ENCODE peak calls at places on chromosomes 11 and 22, in four cellular contexts. L, H, F and G are unnamed samples.
A peak's percentile ranks its signal among the peaks of the same experiment; 100 is the strongest.

GRCh38 chr11:18650859-18651557 is 16.9 kb upstream of the SPTY2D1 start:
- DNase-seq in L (peak; percentile 42), F (peak; percentile 28), H (peak; percentile 20), G (peak; percentile 42)

GRCh38 chr11:113874096-113874919 is 1.1 kb downstream of the USP28 start:
- DNase-seq in F (no peak), L (no peak), H (no peak), G (no peak)

GRCh38 chr11:833114-833791 is 501 bp downstream of the CD151 start:
- DNase-seq in F (peak; percentile 47), L (no peak), H (no peak), G (peak; percentile 25)

GRCh38 chr22:42938976-42939375 is 76.0 kb downstream of the PACSIN2 start:
- DNase-seq in L (no peak), H (no peak), F (no peak), G (no peak)

GRCh38 chr11:15697437-15698236 is 582.9 kb downstream of the INSC start:
- DNase-seq in H (no peak), F (no peak), L (no peak), G (no peak)

GRCh38 chr22:18985761-18986160 is 49.7 kb upstream of the PRODH start:
- DNase-seq in L (no peak), F (no peak), H (no peak), G (no peak)

GRCh38 chr11:102111787-102112653 is 1.8 kb downstream of the YAP1 start:
- DNase-seq in F (peak; percentile 20), L (no peak), H (no peak), G (no peak)

GRCh38 chr22:39360674-39361413 is 11.1 kb downstream of the SYNGR1 start:
- DNase-seq in H (no peak), L (no peak), F (no peak), G (no peak)

GRCh38 chr11:69984457-69985261 is 93.5 kb upstream of the ANO1 start:
- DNase-seq in F (no peak), H (no peak), L (no peak), G (no peak)

GRCh38 chr11:116533186-116533825 is 239.5 kb downstream of the BUD13 start:
- DNase-seq in L (no peak), H (no peak), F (no peak), G (no peak)

GRCh38 chr22:45564349-45565030 is 61.8 kb downstream of the FBLN1 start:
- DNase-seq in H (no peak), F (no peak), L (no peak), G (no peak)

GRCh38 chr11:2100361-2101170 is 38.6 kb downstream of the IGF2 start:
- DNase-seq in H (no peak), L (no peak), F (peak; percentile 72), G (no peak)

GRCh38 chr11:93444671-93445073 is 98.5 kb downstream of the SMCO4 start:
- DNase-seq in F (peak; percentile 62), L (no peak), H (no peak), G (no peak)

GRCh38 chr11:74936976-74937375 is 11.9 kb downstream of the XRRA1 start:
- DNase-seq in F (no peak), H (no peak), L (no peak), G (no peak)

GRCh38 chr11:70140859-70141489 is 62.1 kb upstream of the FADD start:
- DNase-seq in F (no peak), H (no peak), L (no peak), G (no peak)

GRCh38 chr22:34306361-34306760 is 386.1 kb upstream of the LARGE1 start:
- DNase-seq in H (no peak), L (no peak), F (no peak), G (no peak)

GRCh38 chr11:16047073-16047472 is 309.3 kb downstream of the SOX6 start:
- DNase-seq in F (no peak), L (no peak), H (no peak), G (no peak)

GRCh38 chr22:28799834-28800307 is 498 bp downstream of the XBP1 start:
- DNase-seq in H (no peak), L (no peak), F (no peak), G (no peak)

GRCh38 chr11:106961518-106961917 is 56.8 kb downstream of the GUCY1A2 start:
- DNase-seq in F (no peak), L (no peak), H (no peak), G (no peak)

GRCh38 chr11:83816572-83817187 is 530.5 kb upstream of the CCDC90B start:
- DNase-seq in L (no peak), F (no peak), H (no peak), G (no peak)

GRCh38 chr11:64876226-64876750 is 2.1 kb downstream of the EHD1 start:
- DNase-seq in L (no peak), F (no peak), H (no peak), G (no peak)
- H3K4me3 ChIP-seq in L (peak overlapping the region; percentile 94), F (peak overlapping the region; percentile 100), H (peak overlapping the region; percentile 89), G (peak overlapping the region; percentile 95)

GRCh38 chr11:126034026-126034822 is 28.4 kb downstream of the CDON start:
- DNase-seq in F (no peak), L (no peak), H (no peak), G (no peak)

GRCh38 chr11:126035718-126036117 is 26.9 kb downstream of the CDON start:
- DNase-seq in H (no peak), F (no peak), L (no peak), G (no peak)

GRCh38 chr11:126034880-126035279 is 27.8 kb downstream of the CDON start:
- DNase-seq in L (no peak), F (no peak), H (no peak), G (no peak)

GRCh38 chr11:126039485-126040271 is 23.0 kb downstream of the CDON start:
- DNase-seq in L (no peak), H (no peak), F (no peak), G (no peak)
- H3K27ac ChIP-seq in L (no peak overlapping the region), H (no peak overlapping the region), F (no peak overlapping the region), G (no peak overlapping the region)

DNA sequence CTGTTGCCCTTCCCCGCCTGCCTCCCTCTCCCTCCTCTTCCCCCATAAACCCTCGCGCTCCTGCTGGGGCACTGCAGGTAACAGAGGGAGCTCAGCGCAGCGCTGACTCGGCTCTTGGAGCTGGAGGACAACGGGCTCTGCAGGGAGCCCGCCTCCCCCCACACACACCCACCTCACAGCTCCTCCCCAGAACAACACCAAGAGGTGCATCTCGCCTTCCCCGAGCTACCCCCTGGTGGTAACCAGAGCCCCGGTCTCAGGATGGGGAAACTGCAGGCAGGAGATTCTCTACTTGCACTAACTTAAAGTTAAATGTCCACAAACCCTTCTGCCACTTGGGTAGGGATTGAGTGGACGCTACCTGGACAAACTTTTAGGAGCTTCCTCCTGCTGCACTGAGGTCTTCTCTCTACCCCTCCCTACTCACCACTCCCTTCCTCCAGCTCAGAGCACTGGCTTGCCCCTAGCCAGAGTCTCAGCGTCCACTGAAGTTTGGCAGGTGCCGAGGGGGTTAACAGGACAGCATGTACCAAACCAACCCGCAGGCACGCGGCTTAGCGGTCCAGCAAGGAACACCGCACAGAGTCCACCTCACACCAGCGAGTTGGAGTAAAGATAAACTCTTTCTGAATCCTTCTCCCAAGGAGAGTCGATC is 4.0 kb upstream of the SCN4B start:
- DNase-seq in L (peak; percentile 9), H (no peak), F (peak; percentile 60), G (no peak)
- H3K4me3 ChIP-seq in L (no peak overlapping the region), H (no peak overlapping the region), F (no peak overlapping the region), G (no peak overlapping the region)

DNA sequence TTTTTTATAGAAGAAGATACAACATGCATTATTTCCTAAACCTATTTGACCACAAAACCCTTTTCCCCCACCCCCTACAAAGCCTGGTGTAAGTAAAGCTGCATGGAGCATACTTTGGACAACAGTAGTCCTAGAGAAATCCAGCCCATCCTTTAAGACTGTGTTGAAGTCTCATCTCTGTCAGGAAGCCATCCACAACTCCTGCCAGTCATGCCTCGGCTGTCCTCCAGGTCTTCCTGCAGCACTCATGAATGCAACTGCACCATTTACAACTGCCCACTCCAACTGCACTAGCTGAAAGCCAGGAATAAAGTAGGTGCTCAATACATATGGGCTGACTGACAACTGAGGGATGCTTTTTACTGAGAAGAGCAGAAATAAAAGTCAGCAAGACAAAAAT is 27.3 kb downstream of the IL18BP start:
- DNase-seq in H (no peak), L (no peak), F (no peak), G (no peak)
- H3K27ac ChIP-seq in H (no peak overlapping the region), L (no peak overlapping the region), F (no peak overlapping the region), G (peak overlapping the region; percentile 14)